ENCODE peak calls at places on chromosome 16, in eight cellular contexts. G, H, X, D, Q, T, Y and J are unnamed samples.

GRCh38 chr16:28623172-28623711 is 13.4 kb upstream of the SULT1A1 start:
- DNase-seq in G (peak), H (peak), X (peak), D (peak), Q (no peak), T (no peak), Y (peak), J (peak)

GRCh38 chr16:78489072-78489471 is 389.6 kb downstream of the WWOX start:
- DNase-seq in G (no peak), H (no peak), X (no peak), D (no peak), Q (no peak), T (no peak), Y (no peak), J (no peak)

GRCh38 chr16:87502308-87502969 is 9.6 kb upstream of the ZCCHC14 start:
- DNase-seq in G (peak), H (no peak), X (no peak), D (no peak), Q (no peak), T (no peak), Y (no peak), J (no peak)

GRCh38 chr16:56542039-56542438 is 22.2 kb upstream of the BBS2 start:
- DNase-seq in G (no peak), H (no peak), X (no peak), D (no peak), Q (no peak), T (no peak), Y (no peak), J (no peak)

GRCh38 chr16:77596243-77596642 is 126.1 kb upstream of the NUDT7 start:
- DNase-seq in G (no peak), H (no peak), X (peak), D (no peak), Q (no peak), T (no peak), Y (no peak), J (no peak)

GRCh38 chr16:30374538-30374937 is at the start of gene MYL11:
- DNase-seq in G (no peak), H (no peak), X (no peak), D (peak), Q (no peak), T (no peak), Y (no peak), J (no peak)

GRCh38 chr16:87842209-87842869 is 27.0 kb downstream of the SLC7A5 start:
- DNase-seq in G (no peak), H (no peak), X (no peak), D (no peak), Q (no peak), T (no peak), Y (no peak), J (no peak)

GRCh38 chr16:13919330-13919682 is 648 bp upstream of the ERCC4 start:
- DNase-seq in G (no peak), H (no peak), X (peak), D (no peak), Q (no peak), T (peak), Y (peak), J (no peak)

GRCh38 chr16:87305505-87306391 is 11.4 kb downstream of the C16orf95 start:
- DNase-seq in G (no peak), H (no peak), X (no peak), D (no peak), Q (no peak), T (peak), Y (no peak), J (no peak)

GRCh38 chr16:75491876-75492275 is 3.4 kb downstream of the CHST6 start:
- DNase-seq in G (peak), H (no peak), X (no peak), D (no peak), Q (no peak), T (no peak), Y (peak), J (peak)

GRCh38 chr16:85402910-85403692 is 210.0 kb upstream of the GSE1 start:
- DNase-seq in G (peak), H (no peak), X (peak), D (peak), Q (no peak), T (no peak), Y (no peak), J (no peak)

GRCh38 chr16:56048425-56049100 is 142.7 kb upstream of the GNAO1 start:
- DNase-seq in G (no peak), H (no peak), X (no peak), D (no peak), Q (no peak), T (no peak), Y (no peak), J (no peak)

GRCh38 chr16:50747206-50747956 is 5.5 kb downstream of the CYLD start:
- DNase-seq in G (no peak), H (no peak), X (peak), D (no peak), Q (no peak), T (no peak), Y (peak), J (no peak)
- TF ChIP-seq CTCF in G (peak), H (no peak), X (peak), D (no peak), Q (no peak), T (peak), Y (peak), J (peak)

GRCh38 chr16:24978370-24978914 is 36.7 kb downstream of the ARHGAP17 start:
- DNase-seq in G (no peak), H (no peak), X (no peak), D (no peak), Q (no peak), T (no peak), Y (no peak), J (no peak)

GRCh38 chr16:24976061-24976779 is 38.9 kb downstream of the ARHGAP17 start:
- DNase-seq in G (no peak), H (no peak), X (no peak), D (no peak), Q (no peak), T (no peak), Y (no peak), J (no peak)

GRCh38 chr16:24975428-24975889 is 39.7 kb downstream of the ARHGAP17 start:
- DNase-seq in G (no peak), H (no peak), X (peak), D (no peak), Q (no peak), T (peak), Y (no peak), J (no peak)

GRCh38 chr16:24977673-24978065 is 37.5 kb downstream of the ARHGAP17 start:
- DNase-seq in G (no peak), H (no peak), X (peak), D (no peak), Q (peak), T (no peak), Y (peak), J (no peak)

GRCh38 chr16:24976971-24977672 is 38.0 kb downstream of the ARHGAP17 start:
- DNase-seq in G (no peak), H (no peak), X (no peak), D (no peak), Q (peak), T (no peak), Y (no peak), J (no peak)
- H3K4me3 ChIP-seq in G (no peak), H (no peak), X (no peak), D (no peak), Q (no peak), T (no peak), Y (no peak), J (no peak)

DNA sequence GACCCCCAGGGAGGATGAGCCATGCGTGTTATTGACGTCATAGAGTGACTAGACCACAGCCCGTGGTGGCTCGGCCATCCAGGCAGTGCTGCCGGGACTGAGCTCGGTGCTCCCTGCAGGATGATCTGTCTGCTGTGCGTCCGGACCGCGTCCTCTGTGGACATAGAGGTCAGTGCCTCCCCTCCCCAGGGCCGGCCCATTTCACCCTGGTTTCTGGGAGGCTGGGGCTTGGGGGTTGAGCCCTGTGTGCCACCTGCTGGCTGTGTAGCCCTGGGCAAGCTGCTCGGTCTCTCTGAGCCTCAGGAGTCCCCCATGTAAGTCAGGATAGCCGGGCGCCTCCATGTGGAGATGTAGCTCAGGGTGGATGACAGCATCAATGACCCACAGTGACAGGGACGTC is 8.3 kb downstream of the TSC2 start:
- DNase-seq in G (no peak), H (no peak), X (no peak), D (no peak), Q (no peak), T (no peak), Y (peak), J (no peak)
- TF ChIP-seq CTCF in G (no peak), H (no peak), X (peak), D (peak), Q (no peak), T (peak), Y (peak), J (no peak)

DNA sequence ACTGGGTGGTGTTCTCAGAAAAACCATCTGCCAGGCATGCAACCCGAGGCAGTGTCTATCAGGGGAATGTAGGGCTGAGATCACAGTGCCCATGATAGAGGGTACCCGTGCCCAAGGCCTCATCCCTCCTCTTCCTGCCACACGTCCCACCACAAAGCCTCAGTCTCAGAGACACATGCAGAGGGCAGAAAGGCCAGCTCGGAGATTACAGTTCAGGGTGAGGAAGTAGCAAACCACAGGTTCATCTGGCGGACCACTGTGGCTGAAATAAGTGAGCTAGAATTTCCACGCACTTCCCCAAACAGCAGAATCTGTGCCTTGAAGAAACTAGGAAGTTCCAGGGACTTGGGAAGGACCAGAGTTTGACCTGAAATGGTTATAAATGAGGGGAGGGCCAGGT is 33.8 kb downstream of the GINS3 start:
- DNase-seq in G (no peak), H (no peak), X (no peak), D (no peak), Q (no peak), T (no peak), Y (no peak), J (no peak)
- H3K4me3 ChIP-seq in G (no peak), H (no peak), X (no peak), D (no peak), Q (no peak), T (no peak), Y (no peak), J (no peak)

GRCh38 chr16:3401719-3402397 is 843 bp downstream of the ZNF174 start:
- DNase-seq in G (peak), H (no peak), X (peak), D (no peak), Q (no peak), T (peak), Y (peak), J (no peak)

GRCh38 chr16:3400446-3400778 is 392 bp downstream of the ZSCAN32 start:
- DNase-seq in G (no peak), H (no peak), X (no peak), D (no peak), Q (no peak), T (no peak), Y (no peak), J (no peak)

GRCh38 chr16:3400779-3401688 is at the start of the genes ZNF174 and ZSCAN32:
- DNase-seq in G (peak), H (peak), X (peak), D (peak), Q (peak), T (peak), Y (peak), J (peak)
- TF ChIP-seq CTCF in G (no peak), H (no peak), X (no peak), D (no peak), Q (no peak), T (peak), Y (no peak), J (no peak)